ENCODE peak calls at places on chromosomes 1 and 21, in seven cellular contexts. O is fibroblast of mammary gland; J is activated T-helper 1 cell treated with anti-CD3 and anti-CD28 coated beads, Interleukin-2, amount 50 U/mL, for 16 hours; G is stimulated activated CD8-positive, alpha-beta memory T cell treated with anti-CD3 and anti-CD28 coated beads, Interleukin-12 subunit alpha, Interleukin-12 subunit beta, amount 100 ng/mL, for 1 hour; E is AG09319; V is sigmoid colon; W is MV-4-11. R is an unnamed sample.
A peak's percentile ranks its signal among the peaks of the same experiment; 100 is the strongest.

GRCh38 chr21:33682992-33683627 is 40.8 kb downstream of the ITSN1 start:
- DNase-seq in O (peak; percentile 92), J (no peak), G (no peak), V (no peak), W (peak; percentile 9), E (no peak), R (no peak)

GRCh38 chr1:235160395-235160964 is 570 bp downstream of the RBM34 start:
- DNase-seq in W (peak; percentile 53), J (no peak), V (no peak), E (peak; percentile 14), O (peak; percentile 67), G (no peak), R (no peak)

GRCh38 chr1:174337000-174337681 is 110.6 kb upstream of the GPR52 start:
- DNase-seq in E (no peak), W (no peak), O (no peak), V (no peak), J (no peak), G (no peak), R (no peak)

GRCh38 chr1:235878082-235878781 is 11.5 kb upstream of the LYST start:
- DNase-seq in J (no peak), O (no peak), W (no peak), V (no peak), E (no peak), G (no peak), R (no peak)

GRCh38 chr1:176206006-176206960 is 803 bp downstream of the COP1 start:
- DNase-seq in J (peak; percentile 9), O (peak; percentile 24), V (peak; percentile 68), E (no peak), G (peak; percentile 5), W (no peak), R (no peak)

GRCh38 chr1:228215663-228216116 is 7.8 kb downstream of the OBSCN start:
- DNase-seq in V (no peak), O (no peak), E (no peak), J (no peak), G (no peak), W (no peak), R (no peak)

GRCh38 chr1:189496768-189497167 is 980.9 kb downstream of the BRINP3 start:
- DNase-seq in V (no peak), O (no peak), G (no peak), E (no peak), J (no peak), W (no peak), R (no peak)

GRCh38 chr1:162910161-162910560 is 49.2 kb upstream of the CCDC190 start:
- DNase-seq in O (no peak), W (no peak), E (no peak), J (no peak), V (no peak), G (no peak), R (no peak)

GRCh38 chr1:78061825-78062523 is 16.2 kb downstream of the GIPC2 start:
- DNase-seq in V (no peak), E (peak; percentile 79), J (no peak), W (no peak), O (peak; percentile 90), G (no peak), R (no peak)

GRCh38 chr1:50750021-50750619 is 209.9 kb downstream of the FAF1 start:
- DNase-seq in W (peak; percentile 11), G (no peak), O (peak; percentile 51), V (no peak), J (no peak), E (no peak), R (peak; percentile 4)

GRCh38 chr1:7579831-7580804 is 191.0 kb upstream of the VAMP3 start:
- DNase-seq in V (peak; percentile 60), W (no peak), G (no peak), O (no peak), E (no peak), J (no peak), R (no peak)

GRCh38 chr1:168709407-168709891 is 19.6 kb downstream of the DPT start:
- DNase-seq in J (no peak), V (no peak), O (peak; percentile 94), W (no peak), G (no peak), E (peak; percentile 67), R (no peak)

GRCh38 chr1:115710859-115711624 is 57.5 kb downstream of the CASQ2 start:
- DNase-seq in G (no peak), E (no peak), V (no peak), O (no peak), J (no peak), W (no peak), R (no peak)

GRCh38 chr1:178464141-178464540 is 32.6 kb downstream of the CLEC20A start:
- DNase-seq in G (no peak), W (no peak), O (no peak), E (no peak), J (no peak), V (no peak), R (no peak)

GRCh38 chr1:240036526-240036925 is 55.2 kb upstream of the FMN2 start:
- DNase-seq in V (no peak), W (no peak), E (no peak), O (no peak), G (no peak), J (no peak), R (no peak)

GRCh38 chr21:43968410-43969114 is 43.5 kb upstream of the TRAPPC10 start:
- DNase-seq in J (no peak), V (no peak), O (no peak), E (no peak), W (no peak), G (no peak), R (no peak)

GRCh38 chr21:42865361-42866160 is 13.8 kb downstream of the WDR4 start:
- DNase-seq in O (no peak), V (peak; percentile 83), E (no peak), J (no peak), W (no peak), G (no peak), R (no peak)

GRCh38 chr1:201573030-201573429 is 34.1 kb downstream of the NAV1 start:
- DNase-seq in E (no peak), J (no peak), V (peak; percentile 11), W (no peak), O (no peak), G (no peak), R (no peak)

GRCh38 chr1:182985876-182986275 is 32.9 kb upstream of the SHCBP1L start:
- DNase-seq in V (no peak), O (no peak), J (no peak), G (no peak), W (no peak), E (no peak), R (no peak)

GRCh38 chr1:42847721-42848470 is 1.5 kb downstream of the ZNF691 start:
- DNase-seq in V (no peak), E (no peak), W (no peak), O (no peak), J (no peak), G (no peak), R (no peak)

GRCh38 chr1:110879758-110880606 is 7.0 kb downstream of the CD53 start:
- DNase-seq in V (no peak), O (no peak), J (no peak), G (no peak), E (no peak), W (peak; percentile 94), R (no peak)

GRCh38 chr1:231691618-231692259 is 65.1 kb downstream of the DISC1 start:
- DNase-seq in V (no peak), E (peak; percentile 37), J (no peak), G (no peak), W (no peak), O (peak; percentile 14), R (no peak)

GRCh38 chr1:66613187-66613586 is 79.2 kb downstream of the SGIP1 start:
- DNase-seq in E (no peak), O (peak; percentile 55), J (no peak), G (no peak), V (no peak), W (no peak), R (no peak)

GRCh38 chr1:228033376-228033775 is 26.6 kb downstream of the WNT3A start:
- DNase-seq in V (no peak), E (no peak), J (no peak), W (no peak), G (no peak), O (no peak), R (no peak)

GRCh38 chr1:246680696-246681127 is 43.5 kb upstream of the SCCPDH start:
- DNase-seq in W (no peak), G (no peak), V (no peak), J (no peak), O (no peak), E (no peak), R (no peak)

GRCh38 chr21:41973861-41974751 is 20.3 kb upstream of the C2CD2 start:
- DNase-seq in V (no peak), W (peak; percentile 68), O (peak; percentile 38), J (no peak), G (no peak), E (no peak), R (no peak)

GRCh38 chr1:119448112-119448511 is 33.2 kb downstream of the HSD3B2 start:
- DNase-seq in O (no peak), V (no peak), J (no peak), E (no peak), W (no peak), G (no peak), R (no peak)

GRCh38 chr21:24076179-24076578 is 1531.1 kb downstream of the MRPL39 start:
- DNase-seq in G (no peak), O (no peak), V (no peak), E (no peak), J (no peak), W (peak; percentile 37), R (no peak)

GRCh38 chr1:22290611-22291010 is 147.7 kb upstream of the WNT4 start:
- DNase-seq in O (no peak), V (no peak), W (no peak), E (no peak), J (no peak), G (no peak), R (no peak)

GRCh38 chr1:233081686-233082085 is 131.3 kb downstream of the NTPCR start:
- DNase-seq in E (no peak), J (no peak), W (peak; percentile 54), V (no peak), G (no peak), O (no peak), R (no peak)

GRCh38 chr1:246218686-246219085 is 288.4 kb downstream of the SMYD3 start:
- DNase-seq in G (no peak), V (no peak), W (no peak), E (no peak), J (no peak), O (no peak), R (no peak)

GRCh38 chr1:215719569-215719968 is 152.5 kb downstream of the KCTD3 start:
- DNase-seq in O (peak; percentile 70), G (no peak), V (no peak), J (no peak), E (no peak), W (no peak), R (no peak)

GRCh38 chr1:1431845-1432565 is 3.5 kb upstream of the VWA1 start:
- DNase-seq in V (peak; percentile 85), G (no peak), E (no peak), W (no peak), O (no peak), J (no peak), R (no peak)

GRCh38 chr1:11934295-11935039 is at the start of gene PLOD1:
- DNase-seq in V (peak; percentile 95), E (peak; percentile 70), O (peak; percentile 73), W (peak; percentile 73), J (peak; percentile 75), G (peak; percentile 73), R (peak; percentile 73)

GRCh38 chr1:243447844-243448243 is 192.0 kb downstream of the SDCCAG8 start:
- DNase-seq in J (no peak), E (no peak), V (no peak), G (no peak), O (no peak), W (no peak), R (no peak)

R was measured in hypothalamus.